ENCODE peak calls at places on chromosomes 4 and X, in ten cellular contexts. One of them, this sample, is unnamed.

GRCh38 chrX:17529349-17529748 is 154.3 kb downstream of the NHS start:
- DNase-seq in right atrium auricular region: no peak
- DNase-seq in AG08396: no peak
- DNase-seq in iPS-NIHi11: no peak
- DNase-seq in stimulated activated CD4-positive, alpha-beta T cell treated with anti-CD3 and anti-CD28 coated beads, Interleukin-1b, Interleukin-23, amount 100 ng/mL, for 1 hour: no peak
- DNase-seq in GM10248: no peak
- DNase-seq in mucosa of descending colon: no peak
- DNase-seq in A549: no peak
- DNase-seq in Kasumi-1: no peak
- DNase-seq in EL: no peak
- DNase-seq in this sample: no peak

GRCh38 chrX:65821721-65822496 is 154.5 kb downstream of the MSN start:
- DNase-seq in A549: no peak
- DNase-seq in mucosa of descending colon: peak; percentile 47
- DNase-seq in right atrium auricular region: no peak
- DNase-seq in stimulated activated CD4-positive, alpha-beta T cell treated with anti-CD3 and anti-CD28 coated beads, Interleukin-1b, Interleukin-23, amount 100 ng/mL, for 1 hour: peak; percentile 8
- DNase-seq in Kasumi-1: peak; percentile 21
- DNase-seq in iPS-NIHi11: peak; percentile 16
- DNase-seq in EL: no peak
- DNase-seq in GM10248: peak; percentile 14
- DNase-seq in AG08396: no peak
- DNase-seq in this sample: no peak

GRCh38 chr4:4308800-4309441 is 18.9 kb downstream of the ZBTB49 start:
- DNase-seq in mucosa of descending colon: no peak
- DNase-seq in iPS-NIHi11: no peak
- DNase-seq in right atrium auricular region: no peak
- DNase-seq in stimulated activated CD4-positive, alpha-beta T cell treated with anti-CD3 and anti-CD28 coated beads, Interleukin-1b, Interleukin-23, amount 100 ng/mL, for 1 hour: no peak
- DNase-seq in Kasumi-1: no peak
- DNase-seq in GM10248: no peak
- DNase-seq in AG08396: peak; percentile 54
- DNase-seq in EL: peak; percentile 89
- DNase-seq in A549: no peak
- DNase-seq in this sample: no peak

GRCh38 chr4:85732124-85732523 is 257.2 kb downstream of the ARHGAP24 start:
- DNase-seq in A549: no peak
- DNase-seq in right atrium auricular region: no peak
- DNase-seq in EL: no peak
- DNase-seq in GM10248: no peak
- DNase-seq in mucosa of descending colon: no peak
- DNase-seq in iPS-NIHi11: no peak
- DNase-seq in AG08396: no peak
- DNase-seq in stimulated activated CD4-positive, alpha-beta T cell treated with anti-CD3 and anti-CD28 coated beads, Interleukin-1b, Interleukin-23, amount 100 ng/mL, for 1 hour: no peak
- DNase-seq in Kasumi-1: no peak
- DNase-seq in this sample: no peak

GRCh38 chrX:52420824-52421443 is 52.1 kb downstream of the XAGE2 start:
- DNase-seq in iPS-NIHi11: no peak
- DNase-seq in mucosa of descending colon: no peak
- DNase-seq in GM10248: no peak
- DNase-seq in stimulated activated CD4-positive, alpha-beta T cell treated with anti-CD3 and anti-CD28 coated beads, Interleukin-1b, Interleukin-23, amount 100 ng/mL, for 1 hour: no peak
- DNase-seq in AG08396: no peak
- DNase-seq in right atrium auricular region: no peak
- DNase-seq in EL: no peak
- DNase-seq in Kasumi-1: no peak
- DNase-seq in A549: no peak
- DNase-seq in this sample: no peak

GRCh38 chrX:104459796-104460195 is 106.2 kb upstream of the IL1RAPL2 start:
- DNase-seq in AG08396: no peak
- DNase-seq in stimulated activated CD4-positive, alpha-beta T cell treated with anti-CD3 and anti-CD28 coated beads, Interleukin-1b, Interleukin-23, amount 100 ng/mL, for 1 hour: no peak
- DNase-seq in iPS-NIHi11: no peak
- DNase-seq in Kasumi-1: no peak
- DNase-seq in A549: no peak
- DNase-seq in right atrium auricular region: no peak
- DNase-seq in EL: no peak
- DNase-seq in mucosa of descending colon: no peak
- DNase-seq in GM10248: no peak
- DNase-seq in this sample: no peak

GRCh38 chrX:53283567-53283966 is 2.2 kb upstream of the IQSEC2 start:
- DNase-seq in right atrium auricular region: no peak
- DNase-seq in AG08396: no peak
- DNase-seq in mucosa of descending colon: no peak
- DNase-seq in stimulated activated CD4-positive, alpha-beta T cell treated with anti-CD3 and anti-CD28 coated beads, Interleukin-1b, Interleukin-23, amount 100 ng/mL, for 1 hour: no peak
- DNase-seq in EL: no peak
- DNase-seq in iPS-NIHi11: no peak
- DNase-seq in Kasumi-1: no peak
- DNase-seq in A549: no peak
- DNase-seq in GM10248: no peak
- DNase-seq in this sample: no peak

GRCh38 chr4:110245567-110245966 is 47.2 kb upstream of the ELOVL6 start:
- DNase-seq in mucosa of descending colon: no peak
- DNase-seq in EL: peak; percentile 36
- DNase-seq in Kasumi-1: no peak
- DNase-seq in AG08396: no peak
- DNase-seq in stimulated activated CD4-positive, alpha-beta T cell treated with anti-CD3 and anti-CD28 coated beads, Interleukin-1b, Interleukin-23, amount 100 ng/mL, for 1 hour: no peak
- DNase-seq in right atrium auricular region: no peak
- DNase-seq in A549: no peak
- DNase-seq in iPS-NIHi11: no peak
- DNase-seq in GM10248: no peak
- DNase-seq in this sample: no peak

GRCh38 chr4:102500371-102501175 is 586 bp upstream of the NFKB1 start:
- DNase-seq in A549: no peak
- DNase-seq in Kasumi-1: peak; percentile 48
- DNase-seq in AG08396: peak; percentile 60
- DNase-seq in EL: peak; percentile 71
- DNase-seq in stimulated activated CD4-positive, alpha-beta T cell treated with anti-CD3 and anti-CD28 coated beads, Interleukin-1b, Interleukin-23, amount 100 ng/mL, for 1 hour: peak; percentile 13
- DNase-seq in iPS-NIHi11: no peak
- DNase-seq in right atrium auricular region: peak; percentile 66
- DNase-seq in mucosa of descending colon: peak; percentile 66
- DNase-seq in GM10248: peak; percentile 22
- DNase-seq in this sample: peak; percentile 33

GRCh38 chrX:148412006-148412405 is 88.4 kb upstream of the AFF2 start:
- DNase-seq in GM10248: no peak
- DNase-seq in stimulated activated CD4-positive, alpha-beta T cell treated with anti-CD3 and anti-CD28 coated beads, Interleukin-1b, Interleukin-23, amount 100 ng/mL, for 1 hour: no peak
- DNase-seq in EL: no peak
- DNase-seq in A549: no peak
- DNase-seq in right atrium auricular region: no peak
- DNase-seq in AG08396: no peak
- DNase-seq in mucosa of descending colon: no peak
- DNase-seq in iPS-NIHi11: no peak
- DNase-seq in Kasumi-1: no peak
- DNase-seq in this sample: no peak

GRCh38 chrX:101450052-101450451 is 35.2 kb upstream of the ARMCX4 start:
- DNase-seq in iPS-NIHi11: no peak
- DNase-seq in GM10248: no peak
- DNase-seq in A549: no peak
- DNase-seq in mucosa of descending colon: no peak
- DNase-seq in AG08396: no peak
- DNase-seq in stimulated activated CD4-positive, alpha-beta T cell treated with anti-CD3 and anti-CD28 coated beads, Interleukin-1b, Interleukin-23, amount 100 ng/mL, for 1 hour: no peak
- DNase-seq in Kasumi-1: no peak
- DNase-seq in EL: no peak
- DNase-seq in right atrium auricular region: no peak
- DNase-seq in this sample: no peak

GRCh38 chrX:132165651-132166050 is 37.8 kb upstream of the FRMD7 start:
- DNase-seq in A549: no peak
- DNase-seq in AG08396: no peak
- DNase-seq in iPS-NIHi11: no peak
- DNase-seq in right atrium auricular region: no peak
- DNase-seq in EL: peak; percentile 4
- DNase-seq in mucosa of descending colon: no peak
- DNase-seq in GM10248: no peak
- DNase-seq in Kasumi-1: no peak
- DNase-seq in stimulated activated CD4-positive, alpha-beta T cell treated with anti-CD3 and anti-CD28 coated beads, Interleukin-1b, Interleukin-23, amount 100 ng/mL, for 1 hour: no peak
- DNase-seq in this sample: no peak

GRCh38 chr4:55723403-55723802 is 87.3 kb upstream of the NMU start:
- DNase-seq in A549: no peak
- DNase-seq in AG08396: no peak
- DNase-seq in EL: no peak
- DNase-seq in Kasumi-1: no peak
- DNase-seq in right atrium auricular region: no peak
- DNase-seq in iPS-NIHi11: no peak
- DNase-seq in mucosa of descending colon: no peak
- DNase-seq in stimulated activated CD4-positive, alpha-beta T cell treated with anti-CD3 and anti-CD28 coated beads, Interleukin-1b, Interleukin-23, amount 100 ng/mL, for 1 hour: no peak
- DNase-seq in GM10248: no peak
- DNase-seq in this sample: no peak

GRCh38 chr4:92210906-92211305 is 92.9 kb upstream of the GRID2 start:
- DNase-seq in mucosa of descending colon: no peak
- DNase-seq in iPS-NIHi11: no peak
- DNase-seq in right atrium auricular region: no peak
- DNase-seq in stimulated activated CD4-positive, alpha-beta T cell treated with anti-CD3 and anti-CD28 coated beads, Interleukin-1b, Interleukin-23, amount 100 ng/mL, for 1 hour: no peak
- DNase-seq in AG08396: no peak
- DNase-seq in GM10248: no peak
- DNase-seq in EL: no peak
- DNase-seq in A549: no peak
- DNase-seq in Kasumi-1: no peak
- DNase-seq in this sample: no peak

GRCh38 chr4:3412257-3413020 is 29.3 kb upstream of the HGFAC start:
- DNase-seq in Kasumi-1: no peak
- DNase-seq in AG08396: no peak
- DNase-seq in mucosa of descending colon: no peak
- DNase-seq in EL: no peak
- DNase-seq in GM10248: no peak
- DNase-seq in A549: no peak
- DNase-seq in stimulated activated CD4-positive, alpha-beta T cell treated with anti-CD3 and anti-CD28 coated beads, Interleukin-1b, Interleukin-23, amount 100 ng/mL, for 1 hour: no peak
- DNase-seq in right atrium auricular region: no peak
- DNase-seq in iPS-NIHi11: peak; percentile 18
- DNase-seq in this sample: no peak

GRCh38 chrX:46758956-46759644 is at the start of gene SLC9A7:
- DNase-seq in mucosa of descending colon: peak; percentile 82
- DNase-seq in A549: peak; percentile 55
- DNase-seq in right atrium auricular region: peak; percentile 70
- DNase-seq in GM10248: peak; percentile 72
- DNase-seq in AG08396: peak; percentile 71
- DNase-seq in EL: peak; percentile 75
- DNase-seq in iPS-NIHi11: peak; percentile 75
- DNase-seq in Kasumi-1: peak; percentile 59
- DNase-seq in stimulated activated CD4-positive, alpha-beta T cell treated with anti-CD3 and anti-CD28 coated beads, Interleukin-1b, Interleukin-23, amount 100 ng/mL, for 1 hour: peak; percentile 60
- DNase-seq in this sample: peak; percentile 78

GRCh38 chr4:6290769-6291547 is 21.3 kb downstream of the WFS1 start:
- DNase-seq in stimulated activated CD4-positive, alpha-beta T cell treated with anti-CD3 and anti-CD28 coated beads, Interleukin-1b, Interleukin-23, amount 100 ng/mL, for 1 hour: no peak
- DNase-seq in GM10248: no peak
- DNase-seq in Kasumi-1: no peak
- DNase-seq in EL: no peak
- DNase-seq in iPS-NIHi11: peak; percentile 54
- DNase-seq in AG08396: no peak
- DNase-seq in mucosa of descending colon: no peak
- DNase-seq in right atrium auricular region: no peak
- DNase-seq in A549: no peak
- DNase-seq in this sample: no peak

GRCh38 chr4:56907009-56907408 is 691 bp upstream of the REST start:
- DNase-seq in iPS-NIHi11: peak; percentile 46
- DNase-seq in stimulated activated CD4-positive, alpha-beta T cell treated with anti-CD3 and anti-CD28 coated beads, Interleukin-1b, Interleukin-23, amount 100 ng/mL, for 1 hour: no peak
- DNase-seq in GM10248: no peak
- DNase-seq in mucosa of descending colon: peak; percentile 25
- DNase-seq in right atrium auricular region: no peak
- DNase-seq in Kasumi-1: no peak
- DNase-seq in A549: no peak
- DNase-seq in EL: no peak
- DNase-seq in AG08396: no peak
- DNase-seq in this sample: peak; percentile 10

GRCh38 chrX:40140706-40141499 is 43.1 kb upstream of the BCOR start:
- DNase-seq in AG08396: peak; percentile 32
- DNase-seq in mucosa of descending colon: peak; percentile 7
- DNase-seq in right atrium auricular region: peak; percentile 70
- DNase-seq in iPS-NIHi11: no peak
- DNase-seq in stimulated activated CD4-positive, alpha-beta T cell treated with anti-CD3 and anti-CD28 coated beads, Interleukin-1b, Interleukin-23, amount 100 ng/mL, for 1 hour: no peak
- DNase-seq in Kasumi-1: no peak
- DNase-seq in A549: no peak
- DNase-seq in EL: no peak
- DNase-seq in GM10248: no peak
- DNase-seq in this sample: no peak

GRCh38 chr4:1266881-1267763 is 18.2 kb upstream of the CTBP1 start:
- DNase-seq in iPS-NIHi11: no peak
- DNase-seq in right atrium auricular region: no peak
- DNase-seq in GM10248: no peak
- DNase-seq in stimulated activated CD4-positive, alpha-beta T cell treated with anti-CD3 and anti-CD28 coated beads, Interleukin-1b, Interleukin-23, amount 100 ng/mL, for 1 hour: no peak
- DNase-seq in EL: no peak
- DNase-seq in Kasumi-1: no peak
- DNase-seq in AG08396: no peak
- DNase-seq in A549: no peak
- DNase-seq in mucosa of descending colon: no peak
- DNase-seq in this sample: no peak

GRCh38 chrX:44055638-44056037 is 82.4 kb upstream of the NDP start:
- DNase-seq in mucosa of descending colon: no peak
- DNase-seq in AG08396: no peak
- DNase-seq in iPS-NIHi11: no peak
- DNase-seq in GM10248: no peak
- DNase-seq in Kasumi-1: no peak
- DNase-seq in A549: no peak
- DNase-seq in stimulated activated CD4-positive, alpha-beta T cell treated with anti-CD3 and anti-CD28 coated beads, Interleukin-1b, Interleukin-23, amount 100 ng/mL, for 1 hour: no peak
- DNase-seq in right atrium auricular region: no peak
- DNase-seq in EL: no peak
- DNase-seq in this sample: no peak

GRCh38 chr4:13920901-13921300 is 293.4 kb upstream of the BOD1L1 start:
- DNase-seq in GM10248: no peak
- DNase-seq in EL: peak; percentile 100
- DNase-seq in AG08396: peak; percentile 87
- DNase-seq in Kasumi-1: peak; percentile 23
- DNase-seq in A549: peak; percentile 70
- DNase-seq in stimulated activated CD4-positive, alpha-beta T cell treated with anti-CD3 and anti-CD28 coated beads, Interleukin-1b, Interleukin-23, amount 100 ng/mL, for 1 hour: no peak
- DNase-seq in mucosa of descending colon: peak; percentile 13
- DNase-seq in iPS-NIHi11: peak; percentile 16
- DNase-seq in right atrium auricular region: peak; percentile 72
- DNase-seq in this sample: no peak

GRCh38 chr4:35151816-35152572 is 1092.3 kb downstream of the ARAP2 start:
- DNase-seq in Kasumi-1: no peak
- DNase-seq in EL: no peak
- DNase-seq in right atrium auricular region: no peak
- DNase-seq in AG08396: no peak
- DNase-seq in GM10248: no peak
- DNase-seq in A549: peak; percentile 3
- DNase-seq in stimulated activated CD4-positive, alpha-beta T cell treated with anti-CD3 and anti-CD28 coated beads, Interleukin-1b, Interleukin-23, amount 100 ng/mL, for 1 hour: no peak
- DNase-seq in iPS-NIHi11: peak; percentile 67
- DNase-seq in mucosa of descending colon: no peak
- DNase-seq in this sample: peak; percentile 22

GRCh38 chrX:19272452-19272851 is 71.3 kb upstream of the PDHA1 start:
- DNase-seq in mucosa of descending colon: no peak
- DNase-seq in A549: no peak
- DNase-seq in AG08396: no peak
- DNase-seq in stimulated activated CD4-positive, alpha-beta T cell treated with anti-CD3 and anti-CD28 coated beads, Interleukin-1b, Interleukin-23, amount 100 ng/mL, for 1 hour: no peak
- DNase-seq in EL: peak; percentile 1
- DNase-seq in right atrium auricular region: no peak
- DNase-seq in iPS-NIHi11: no peak
- DNase-seq in Kasumi-1: no peak
- DNase-seq in GM10248: no peak
- DNase-seq in this sample: no peak

GRCh38 chr4:2255501-2256155 is 6.3 kb downstream of the MXD4 start:
- DNase-seq in A549: no peak
- DNase-seq in GM10248: no peak
- DNase-seq in stimulated activated CD4-positive, alpha-beta T cell treated with anti-CD3 and anti-CD28 coated beads, Interleukin-1b, Interleukin-23, amount 100 ng/mL, for 1 hour: no peak
- DNase-seq in right atrium auricular region: peak; percentile 59
- DNase-seq in AG08396: no peak
- DNase-seq in EL: no peak
- DNase-seq in mucosa of descending colon: peak; percentile 7
- DNase-seq in Kasumi-1: no peak
- DNase-seq in iPS-NIHi11: peak; percentile 9
- DNase-seq in this sample: no peak

GRCh38 chr4:55358668-55359067 is 12.6 kb downstream of the SRD5A3 start:
- DNase-seq in EL: peak; percentile 76
- DNase-seq in Kasumi-1: peak; percentile 74
- DNase-seq in GM10248: peak; percentile 43
- DNase-seq in iPS-NIHi11: no peak
- DNase-seq in A549: no peak
- DNase-seq in stimulated activated CD4-positive, alpha-beta T cell treated with anti-CD3 and anti-CD28 coated beads, Interleukin-1b, Interleukin-23, amount 100 ng/mL, for 1 hour: no peak
- DNase-seq in mucosa of descending colon: no peak
- DNase-seq in AG08396: peak; percentile 53
- DNase-seq in right atrium auricular region: no peak
- DNase-seq in this sample: no peak

GRCh38 chr4:1216869-1217294 is 32.0 kb downstream of the CTBP1 start:
- DNase-seq in EL: no peak
- DNase-seq in right atrium auricular region: no peak
- DNase-seq in iPS-NIHi11: no peak
- DNase-seq in stimulated activated CD4-positive, alpha-beta T cell treated with anti-CD3 and anti-CD28 coated beads, Interleukin-1b, Interleukin-23, amount 100 ng/mL, for 1 hour: peak; percentile 32
- DNase-seq in mucosa of descending colon: no peak
- DNase-seq in Kasumi-1: peak; percentile 89
- DNase-seq in A549: no peak
- DNase-seq in AG08396: no peak
- DNase-seq in GM10248: peak; percentile 68
- DNase-seq in this sample: no peak

GRCh38 chr4:58113083-58113482 is 1002.9 kb upstream of the IGFBP7 start:
- DNase-seq in iPS-NIHi11: no peak
- DNase-seq in EL: no peak
- DNase-seq in A549: no peak
- DNase-seq in stimulated activated CD4-positive, alpha-beta T cell treated with anti-CD3 and anti-CD28 coated beads, Interleukin-1b, Interleukin-23, amount 100 ng/mL, for 1 hour: no peak
- DNase-seq in mucosa of descending colon: no peak
- DNase-seq in GM10248: no peak
- DNase-seq in Kasumi-1: no peak
- DNase-seq in right atrium auricular region: no peak
- DNase-seq in AG08396: no peak
- DNase-seq in this sample: no peak

This sample was measured in HEK293T.